ENCODE peak calls at places on chromosomes 13 and 19, in four cellular contexts. G is GM12878, F is H1, R is HepG2. A is an unnamed sample.

GRCh38 chr19:4678881-4679379 is 8.8 kb upstream of the MYDGF start:
- DNase-seq in R (no peak), F (peak), G (no peak), A (peak)

GRCh38 chr19:18506545-18506944 is 15.3 kb downstream of the ELL start:
- DNase-seq in R (no peak), F (no peak), G (no peak), A (no peak)

GRCh38 chr13:21616205-21616604 is 12.2 kb upstream of the MICU2 start:
- DNase-seq in F (no peak), G (no peak), R (no peak), A (no peak)

GRCh38 chr19:44303976-44304568 is 753 bp downstream of the ZNF235 start:
- DNase-seq in G (no peak), F (no peak), R (no peak), A (no peak)

GRCh38 chr13:32252812-32253440 is 62.2 kb downstream of the ZAR1L start:
- DNase-seq in R (no peak), G (no peak), F (no peak), A (no peak)

GRCh38 chr19:33311326-33311682 is 9.0 kb upstream of the CEBPA start:
- DNase-seq in F (no peak), R (no peak), G (no peak), A (no peak)

GRCh38 chr13:43031881-43032280 is 8.5 kb downstream of the DNAJC15 start:
- DNase-seq in F (no peak), G (no peak), R (no peak), A (no peak)

GRCh38 chr13:43720780-43721397 is 65.9 kb downstream of the ENOX1 start:
- DNase-seq in F (no peak), G (no peak), R (no peak), A (no peak)

GRCh38 chr19:50486823-50487515 is 10.3 kb upstream of the GARIN5A start:
- DNase-seq in G (no peak), F (peak), R (peak), A (peak)

GRCh38 chr19:33470040-33470330 is 51.6 kb downstream of the PEPD start:
- DNase-seq in R (no peak), G (no peak), F (no peak), A (no peak)

GRCh38 chr19:17576758-17577532 is 21.5 kb downstream of the COLGALT1 start:
- DNase-seq in G (no peak), R (no peak), F (peak), A (peak)

GRCh38 chr13:112213467-112214245 is 146.7 kb downstream of the SOX1 start:
- DNase-seq in R (peak), F (no peak), G (no peak), A (no peak)

GRCh38 chr19:5617080-5617479 is 5.5 kb downstream of the SAFB2 start:
- DNase-seq in R (no peak), G (no peak), F (no peak), A (no peak)

GRCh38 chr19:38709671-38710415 is 34.4 kb downstream of the CAPN12 start:
- DNase-seq in G (no peak), R (no peak), F (no peak), A (no peak)

GRCh38 chr19:52343548-52343947 is 7.5 kb downstream of the ZNF610 start:
- DNase-seq in R (peak), F (peak), G (no peak), A (peak)

GRCh38 chr19:55638864-55639359 is 1.9 kb upstream of the ZNF580 start:
- DNase-seq in G (no peak), R (peak), F (peak), A (no peak)

GRCh38 chr13:50124536-50125305 is 109.5 kb downstream of the KCNRG start:
- DNase-seq in R (peak), G (no peak), F (peak), A (no peak)

GRCh38 chr19:3837922-3838321 is 30.9 kb downstream of the ZFR2 start:
- DNase-seq in F (no peak), R (no peak), G (no peak), A (no peak)

GRCh38 chr13:24870380-24870760 is 106.4 kb downstream of the RNF17 start:
- DNase-seq in F (no peak), R (no peak), G (no peak), A (no peak)

GRCh38 chr13:64556391-64556790 is 2673.7 kb downstream of the PCDH9 start:
- DNase-seq in F (no peak), R (no peak), G (no peak), A (no peak)

GRCh38 chr19:35314858-35315470 is 14.0 kb upstream of the CD22 start:
- DNase-seq in R (no peak), F (no peak), G (no peak), A (no peak)

GRCh38 chr13:29954082-29955043 is 103.9 kb upstream of the UBL3 start:
- DNase-seq in F (no peak), G (no peak), R (no peak), A (no peak)

GRCh38 chr19:29285187-29285687 is 72.3 kb upstream of the UQCRFS1 start:
- DNase-seq in G (no peak), R (no peak), F (no peak), A (no peak)

GRCh38 chr13:31050486-31051400 is 111.0 kb downstream of the HSPH1 start:
- DNase-seq in G (no peak), F (no peak), R (no peak), A (no peak)

GRCh38 chr19:34370117-34370516 is 5.1 kb downstream of the GPI start:
- DNase-seq in R (no peak), F (no peak), G (no peak), A (no peak)

GRCh38 chr19:38676023-38676877 is 28.8 kb downstream of the ACTN4 start:
- DNase-seq in R (no peak), G (no peak), F (no peak), A (no peak)

GRCh38 chr13:91797567-91797966 is 399.1 kb downstream of the GPC5 start:
- DNase-seq in F (no peak), G (no peak), R (no peak), A (no peak)

GRCh38 chr19:51181913-51182419 is 39.9 kb downstream of the SIGLEC7 start:
- DNase-seq in G (no peak), F (no peak), R (no peak), A (peak)

GRCh38 chr19:56167064-56167578 is 8.7 kb upstream of the GALP start:
- DNase-seq in R (no peak), F (no peak), G (no peak), A (no peak)

GRCh38 chr13:75310005-75310580 is 171.9 kb downstream of the TBC1D4 start:
- DNase-seq in R (no peak), F (no peak), G (no peak), A (no peak)

GRCh38 chr13:30338331-30338851 is 31.0 kb upstream of the KATNAL1 start:
- DNase-seq in G (no peak), F (no peak), R (no peak), A (no peak)

GRCh38 chr13:43159007-43159406 is 135.6 kb downstream of the DNAJC15 start:
- DNase-seq in F (no peak), G (no peak), R (no peak), A (no peak)

GRCh38 chr19:5436101-5436947 is 18.9 kb upstream of the ZNRF4 start:
- DNase-seq in G (no peak), R (no peak), F (peak), A (peak)

GRCh38 chr13:78601124-78601885 is 2.0 kb downstream of the POU4F1 start:
- DNase-seq in G (no peak), F (peak), R (no peak), A (no peak)

GRCh38 chr19:12939908-12940533 is 1.6 kb downstream of the CALR start:
- DNase-seq in R (no peak), G (no peak), F (no peak), A (no peak)

GRCh38 chr19:12938536-12939291 is at the start of gene CALR:
- DNase-seq in G (no peak), R (no peak), F (no peak), A (no peak)

GRCh38 chr19:12938054-12938535 is 314 bp upstream of the CALR start:
- DNase-seq in G (peak), F (peak), R (peak), A (peak)

GRCh38 chr19:12940897-12941296 is 2.5 kb downstream of the CALR start:
- DNase-seq in F (no peak), G (no peak), R (no peak), A (no peak)

GRCh38 chr19:12939292-12939606 is 840 bp downstream of the CALR start:
- DNase-seq in R (no peak), G (no peak), F (no peak), A (no peak)
- TF ChIP-seq SUZ12 in R (no peak), G (no peak), F (no peak), A (no peak)

DNA sequence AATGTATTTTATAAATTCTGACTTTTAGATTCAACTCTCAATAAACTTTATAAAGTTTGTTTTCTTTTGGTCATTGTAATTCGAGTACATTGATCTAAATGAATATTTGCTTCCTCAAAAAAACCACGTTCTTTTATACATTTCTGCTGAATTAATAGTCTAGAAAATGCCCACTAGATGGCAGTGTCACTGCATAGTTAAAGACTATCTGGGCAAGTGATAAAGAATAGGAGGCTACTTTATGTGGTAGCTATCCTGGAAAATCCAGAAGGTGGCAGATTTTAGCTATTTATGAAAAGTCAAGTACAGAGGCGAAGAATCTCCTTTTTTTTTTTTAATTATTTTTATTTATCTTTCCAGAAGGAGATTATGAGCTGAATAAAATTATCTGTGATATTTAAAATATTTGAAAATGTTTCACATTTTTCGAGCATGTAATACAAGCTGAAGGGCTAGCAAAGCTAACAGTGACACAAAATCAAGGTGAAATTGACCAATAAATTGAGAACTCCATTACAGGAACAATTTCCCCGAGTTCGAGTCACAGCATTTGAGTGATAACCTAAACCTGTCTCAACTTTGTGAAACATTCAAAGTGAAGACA is 221.8 kb downstream of the OLFM4 start:
- DNase-seq in R (peak), G (peak), F (no peak), A (peak)
- TF ChIP-seq YY1 in R (no peak), G (no peak), F (no peak), A (no peak)

GRCh38 chr13:36275190-36276002 is 22.2 kb downstream of the CCDC169 start:
- DNase-seq in R (peak), G (no peak), F (no peak), A (peak)
- TF ChIP-seq SUZ12 in R (no peak), G (no peak), F (no peak), A (no peak)

DNA sequence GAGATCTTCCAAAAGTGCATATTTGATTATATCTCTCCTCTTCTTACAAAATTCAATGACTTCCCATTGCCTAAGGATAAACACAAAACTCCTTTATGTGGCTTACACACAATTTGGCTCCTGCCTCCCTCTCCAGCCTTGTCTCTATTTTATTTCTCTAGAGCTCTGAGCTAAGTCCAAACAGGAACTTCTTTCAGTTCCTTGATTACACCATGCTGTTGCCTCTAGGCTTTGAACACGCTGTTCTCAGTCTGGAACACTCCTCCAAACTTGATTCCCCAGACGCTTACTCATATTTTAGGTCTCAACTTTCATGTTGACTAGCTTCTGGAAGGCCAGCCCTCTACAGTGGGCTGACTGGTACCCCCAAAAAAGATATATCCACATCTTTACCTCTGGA is 258.5 kb downstream of the COG6 start:
- DNase-seq in F (no peak), R (no peak), G (no peak), A (no peak)
- TF ChIP-seq YY1 in F (no peak), R (no peak), G (no peak), A (no peak)

DNA sequence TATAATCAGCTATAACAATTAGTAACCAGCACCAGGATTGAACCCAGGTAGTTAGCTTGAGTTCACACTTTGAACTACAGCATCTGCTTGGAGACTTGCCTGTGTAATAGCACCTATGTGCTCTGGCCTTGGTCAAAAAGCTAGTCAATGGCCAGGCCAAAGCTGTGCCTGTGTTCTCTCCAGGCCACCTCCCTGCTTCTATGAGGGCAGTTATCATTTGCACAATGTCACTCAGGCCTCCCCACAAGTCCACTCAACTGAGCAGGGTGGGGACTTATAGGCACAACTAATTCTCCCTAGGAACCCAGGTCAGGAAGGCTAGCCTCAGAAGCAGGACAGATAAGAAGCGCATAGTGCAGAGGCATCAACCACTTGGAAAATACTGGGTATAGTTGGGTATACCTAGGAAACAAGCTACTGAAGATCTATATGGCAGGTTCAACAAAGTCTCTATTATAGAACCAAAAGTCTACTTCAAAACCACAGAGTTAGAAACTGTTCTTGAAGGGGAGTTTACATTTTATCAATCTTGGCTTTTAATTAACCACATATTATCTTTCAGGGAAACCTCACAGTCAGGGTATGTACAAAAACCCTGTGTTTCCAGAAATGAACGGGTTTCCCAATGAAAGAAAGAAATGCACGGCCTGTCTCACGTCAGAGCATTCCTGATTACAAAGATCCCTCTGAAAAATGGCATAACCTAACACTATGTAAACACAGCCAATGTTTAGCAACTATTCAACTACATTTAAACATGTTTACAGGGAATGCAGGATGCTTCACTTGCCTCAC is 140.9 kb downstream of the ABCC4 start:
- DNase-seq in G (no peak), R (peak), F (no peak), A (no peak)
- TF ChIP-seq SUZ12 in G (no peak), R (no peak), F (no peak), A (no peak)

GRCh38 chr13:26658972-26659371 is 101.5 kb downstream of the WASF3 start:
- DNase-seq in F (no peak), G (no peak), R (no peak), A (no peak)

GRCh38 chr13:26660185-26660584 is 100.4 kb downstream of the GPR12 start:
- DNase-seq in F (no peak), R (no peak), G (no peak), A (no peak)

GRCh38 chr13:26663801-26664200 is 96.8 kb downstream of the GPR12 start:
- DNase-seq in F (no peak), R (no peak), G (no peak), A (no peak)

GRCh38 chr13:26658491-26658890 is 101.0 kb downstream of the WASF3 start:
- DNase-seq in F (no peak), R (no peak), G (no peak), A (no peak)

GRCh38 chr13:26660761-26661160 is 99.8 kb downstream of the GPR12 start:
- DNase-seq in G (no peak), F (no peak), R (no peak), A (no peak)
- TF ChIP-seq YY1 in G (no peak), F (no peak), R (no peak), A (no peak)

GRCh38 chr19:48969276-48970138 is 4.4 kb downstream of the FTL start:
- DNase-seq in R (no peak), G (no peak), F (no peak), A (no peak)
- TF ChIP-seq SUZ12 in R (no peak), G (no peak), F (no peak), A (no peak)

A was measured in NT2/D1.